ENCODE peak calls at places on chromosomes 5 and 9, in eight cellular contexts. C, M, K, R, Z, T, A and J are unnamed samples.

GRCh38 chr9:99176527-99177013 is 45.2 kb downstream of the ALG2 start:
- DNase-seq in C (peak), M (no peak), K (no peak), R (no peak), Z (no peak), T (no peak), A (no peak), J (no peak)

GRCh38 chr9:20009606-20010005 is 220.8 kb upstream of the SLC24A2 start:
- DNase-seq in C (no peak), M (no peak), K (no peak), R (no peak), Z (no peak), T (no peak), A (no peak), J (no peak)

GRCh38 chr5:166594552-166594951 is 1696.9 kb upstream of the WWC1 start:
- DNase-seq in C (no peak), M (no peak), K (no peak), R (no peak), Z (no peak), T (no peak), A (no peak), J (no peak)

GRCh38 chr5:134003957-134004625 is 684 bp downstream of the VDAC1 start:
- DNase-seq in C (peak), M (peak), K (peak), R (peak), Z (no peak), T (peak), A (peak), J (no peak)

GRCh38 chr9:26066237-26066636 is 388.0 kb upstream of the TUSC1 start:
- DNase-seq in C (no peak), M (no peak), K (no peak), R (no peak), Z (no peak), T (no peak), A (no peak), J (no peak)

GRCh38 chr9:88072831-88073365 is 65.4 kb downstream of the SPATA31C2 start:
- DNase-seq in C (no peak), M (no peak), K (no peak), R (no peak), Z (no peak), T (no peak), A (no peak), J (no peak)

GRCh38 chr5:105581988-105582690 is 2019.5 kb upstream of the NUDT12 start:
- DNase-seq in C (peak), M (no peak), K (no peak), R (no peak), Z (no peak), T (no peak), A (no peak), J (no peak)

GRCh38 chr5:40689442-40689841 is 9.7 kb downstream of the PTGER4 start:
- DNase-seq in C (no peak), M (no peak), K (no peak), R (no peak), Z (peak), T (peak), A (peak), J (peak)

GRCh38 chr5:117812866-117813265 is 1175.5 kb downstream of the DTWD2 start:
- DNase-seq in C (no peak), M (no peak), K (no peak), R (no peak), Z (no peak), T (no peak), A (no peak), J (no peak)

GRCh38 chr5:14125262-14125661 is 17.9 kb upstream of the TRIO start:
- DNase-seq in C (no peak), M (no peak), K (no peak), R (no peak), Z (no peak), T (no peak), A (no peak), J (no peak)

GRCh38 chr5:127518319-127518621 is 830 bp downstream of the PRRC1 start:
- DNase-seq in C (no peak), M (no peak), K (no peak), R (peak), Z (no peak), T (peak), A (peak), J (peak)

GRCh38 chr9:138043061-138043410 is 165.5 kb downstream of the CACNA1B start:
- DNase-seq in C (no peak), M (no peak), K (peak), R (no peak), Z (no peak), T (no peak), A (no peak), J (no peak)

GRCh38 chr9:82188817-82189216 is 200.2 kb downstream of the SPATA31D1 start:
- DNase-seq in C (no peak), M (no peak), K (no peak), R (peak), Z (no peak), T (no peak), A (no peak), J (no peak)

GRCh38 chr5:160451281-160451680 is 29.6 kb downstream of the PTTG1 start:
- DNase-seq in C (no peak), M (no peak), K (no peak), R (no peak), Z (no peak), T (no peak), A (peak), J (peak)

GRCh38 chr9:108270041-108270440 is 585.7 kb downstream of the ACTL7B start:
- DNase-seq in C (no peak), M (no peak), K (no peak), R (no peak), Z (no peak), T (peak), A (peak), J (no peak)

GRCh38 chr9:127629468-127630081 is 17.5 kb downstream of the STXBP1 start:
- DNase-seq in C (no peak), M (no peak), K (peak), R (no peak), Z (no peak), T (peak), A (no peak), J (no peak)

GRCh38 chr9:23551171-23551795 is 274.8 kb downstream of the ELAVL2 start:
- DNase-seq in C (no peak), M (no peak), K (no peak), R (no peak), Z (no peak), T (no peak), A (no peak), J (no peak)

GRCh38 chr9:2622361-2623045 is 916 bp downstream of the VLDLR start:
- DNase-seq in C (peak), M (peak), K (peak), R (no peak), Z (peak), T (no peak), A (peak), J (peak)

GRCh38 chr5:115262066-115262404 is 642 bp downstream of the PGGT1B start:
- DNase-seq in C (no peak), M (peak), K (no peak), R (no peak), Z (peak), T (peak), A (peak), J (peak)

GRCh38 chr9:10875752-10876151 is 262.9 kb upstream of the PTPRD start:
- DNase-seq in C (no peak), M (no peak), K (no peak), R (no peak), Z (no peak), T (peak), A (peak), J (peak)

GRCh38 chr5:157484768-157485167 is 24.8 kb downstream of the NIPAL4 start:
- DNase-seq in C (no peak), M (peak), K (no peak), R (peak), Z (no peak), T (no peak), A (peak), J (peak)

GRCh38 chr9:82147798-82148440 is 159.3 kb downstream of the SPATA31D1 start:
- DNase-seq in C (no peak), M (no peak), K (no peak), R (no peak), Z (no peak), T (no peak), A (peak), J (no peak)

GRCh38 chr5:150488519-150489357 is 19.2 kb upstream of the NDST1 start:
- DNase-seq in C (no peak), M (peak), K (peak), R (peak), Z (no peak), T (peak), A (peak), J (peak)

GRCh38 chr5:175246242-175246891 is 197.6 kb downstream of the DRD1 start:
- DNase-seq in C (no peak), M (no peak), K (no peak), R (no peak), Z (peak), T (peak), A (peak), J (peak)

GRCh38 chr5:159463590-159464321 is 133.5 kb upstream of the IL12B start:
- DNase-seq in C (no peak), M (no peak), K (no peak), R (no peak), Z (peak), T (peak), A (peak), J (peak)

GRCh38 chr9:70165006-70165602 is 93.7 kb upstream of the SMC5 start:
- DNase-seq in C (no peak), M (no peak), K (no peak), R (no peak), Z (no peak), T (no peak), A (no peak), J (no peak)

GRCh38 chr9:69768101-69768500 is 8.3 kb upstream of the PTAR1 start:
- DNase-seq in C (no peak), M (no peak), K (no peak), R (no peak), Z (no peak), T (no peak), A (peak), J (peak)

GRCh38 chr5:104247260-104247659 is 684.7 kb upstream of the NUDT12 start:
- DNase-seq in C (no peak), M (no peak), K (no peak), R (no peak), Z (no peak), T (no peak), A (no peak), J (no peak)

GRCh38 chr5:146565764-146566163 is 49.8 kb upstream of the GPR151 start:
- DNase-seq in C (peak), M (peak), K (no peak), R (peak), Z (peak), T (peak), A (peak), J (peak)

GRCh38 chr9:124297553-124297905 is 39.8 kb downstream of the NEK6 start:
- DNase-seq in C (no peak), M (no peak), K (peak), R (no peak), Z (peak), T (peak), A (peak), J (peak)

GRCh38 chr9:123396007-123396511 is 40.1 kb downstream of the CRB2 start:
- DNase-seq in C (no peak), M (no peak), K (no peak), R (no peak), Z (no peak), T (no peak), A (no peak), J (no peak)

GRCh38 chr5:127963931-127964330 is 119.6 kb upstream of the SLC12A2 start:
- DNase-seq in C (no peak), M (no peak), K (no peak), R (no peak), Z (no peak), T (peak), A (no peak), J (peak)

GRCh38 chr5:57676228-57677098 is 193.9 kb upstream of the ACTBL2 start:
- DNase-seq in C (peak), M (no peak), K (no peak), R (no peak), Z (no peak), T (peak), A (peak), J (peak)

GRCh38 chr9:99109522-99109921 is 4.6 kb downstream of the TGFBR1 start:
- DNase-seq in C (no peak), M (peak), K (no peak), R (no peak), Z (no peak), T (no peak), A (peak), J (peak)

DNA sequence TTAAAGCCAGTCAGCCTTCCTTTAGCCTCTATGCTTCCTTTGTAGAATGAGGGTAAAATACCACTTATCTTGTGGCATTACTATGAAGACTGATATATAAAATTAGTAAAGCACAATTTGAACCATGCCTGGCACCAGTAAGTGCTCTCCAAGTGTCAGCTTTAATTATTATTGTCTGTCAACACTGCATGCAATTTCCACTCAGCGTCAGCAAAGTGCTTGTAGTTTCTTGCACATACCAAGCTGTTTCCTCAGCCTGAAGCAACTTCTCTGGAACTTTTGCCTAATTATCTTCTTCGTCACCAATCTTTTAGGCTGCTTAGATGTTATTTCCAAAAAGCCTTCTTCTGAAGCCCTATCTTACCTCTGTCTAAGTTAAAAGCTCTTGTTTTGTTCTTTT is 177.3 kb downstream of the CDC42SE2 start:
- DNase-seq in C (no peak), M (no peak), K (no peak), R (no peak), Z (no peak), T (no peak), A (no peak), J (no peak)
- TF ChIP-seq CTCF in C (no peak), M (no peak), K (no peak), R (no peak), Z (no peak), T (no peak), A (no peak), J (no peak)

GRCh38 chr9:89363921-89364663 is 45.8 kb downstream of the SECISBP2 start:
- DNase-seq in C (no peak), M (no peak), K (no peak), R (no peak), Z (no peak), T (no peak), A (no peak), J (no peak)
- H3K4me3 ChIP-seq in C (no peak), M (no peak), K (no peak), R (no peak), Z (no peak), T (no peak), A (no peak), J (no peak)

GRCh38 chr5:168734119-168734518 is 155.0 kb upstream of the PANK3 start:
- DNase-seq in C (no peak), M (no peak), K (no peak), R (no peak), Z (no peak), T (no peak), A (no peak), J (no peak)
- TF ChIP-seq CTCF in C (no peak), M (no peak), K (no peak), R (no peak), Z (no peak), T (no peak), A (no peak), J (no peak)

GRCh38 chr5:16702964-16703363 is 86.2 kb upstream of the RETREG1 start:
- DNase-seq in C (no peak), M (no peak), K (no peak), R (no peak), Z (no peak), T (no peak), A (no peak), J (no peak)
- H3K4me3 ChIP-seq in C (no peak), M (no peak), K (no peak), R (no peak), Z (no peak), T (no peak), A (no peak), J (no peak)

DNA sequence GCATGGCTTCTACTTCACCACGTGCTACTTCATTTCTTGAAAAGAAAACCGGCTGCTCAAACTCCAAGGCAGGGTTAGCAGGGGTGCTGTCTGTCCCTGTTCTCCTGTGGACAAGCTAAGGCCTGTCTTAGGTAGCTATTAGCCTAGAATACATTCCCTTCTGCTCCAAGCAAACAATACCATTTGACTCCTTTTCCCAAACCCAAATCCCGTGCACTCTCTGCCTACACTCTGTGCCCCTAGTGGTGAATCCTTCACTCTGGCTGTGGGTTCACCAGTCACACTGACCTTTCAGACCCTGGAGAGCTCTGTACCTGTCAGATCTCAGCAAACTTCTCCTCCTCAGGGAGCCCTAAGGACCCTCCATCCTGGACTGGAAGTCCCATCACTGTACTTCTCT is 211.6 kb downstream of the SLIT3 start:
- DNase-seq in C (no peak), M (no peak), K (no peak), R (no peak), Z (no peak), T (no peak), A (no peak), J (no peak)
- TF ChIP-seq CTCF in C (no peak), M (no peak), K (no peak), R (peak), Z (no peak), T (no peak), A (no peak), J (no peak)

GRCh38 chr5:72167790-72168189 is 60.5 kb downstream of the MAP1B start:
- DNase-seq in C (no peak), M (no peak), K (peak), R (no peak), Z (no peak), T (no peak), A (peak), J (peak)

GRCh38 chr5:72167257-72167656 is 60.0 kb downstream of the MAP1B start:
- DNase-seq in C (no peak), M (no peak), K (no peak), R (no peak), Z (no peak), T (no peak), A (no peak), J (no peak)

GRCh38 chr5:72163349-72163983 is 56.2 kb downstream of the MAP1B start:
- DNase-seq in C (no peak), M (no peak), K (no peak), R (no peak), Z (no peak), T (no peak), A (peak), J (no peak)

GRCh38 chr5:72170101-72170500 is 62.8 kb downstream of the MAP1B start:
- DNase-seq in C (no peak), M (no peak), K (no peak), R (no peak), Z (no peak), T (no peak), A (peak), J (peak)

GRCh38 chr5:72166070-72166979 is 59.0 kb downstream of the MAP1B start:
- DNase-seq in C (peak), M (no peak), K (peak), R (no peak), Z (no peak), T (peak), A (peak), J (peak)
- H3K4me3 ChIP-seq in C (peak), M (no peak), K (peak), R (no peak), Z (no peak), T (no peak), A (no peak), J (no peak)

GRCh38 chr9:13447551-13448422 is 168.3 kb upstream of the MPDZ start:
- DNase-seq in C (no peak), M (no peak), K (no peak), R (no peak), Z (no peak), T (no peak), A (peak), J (peak)

GRCh38 chr9:13445123-13445522 is 165.6 kb upstream of the MPDZ start:
- DNase-seq in C (no peak), M (no peak), K (no peak), R (no peak), Z (no peak), T (no peak), A (peak), J (peak)

GRCh38 chr9:13448482-13448881 is 169.0 kb upstream of the MPDZ start:
- DNase-seq in C (no peak), M (no peak), K (no peak), R (no peak), Z (no peak), T (no peak), A (no peak), J (no peak)

GRCh38 chr9:13446261-13446660 is 166.8 kb upstream of the MPDZ start:
- DNase-seq in C (no peak), M (no peak), K (no peak), R (no peak), Z (no peak), T (no peak), A (no peak), J (no peak)

DNA sequence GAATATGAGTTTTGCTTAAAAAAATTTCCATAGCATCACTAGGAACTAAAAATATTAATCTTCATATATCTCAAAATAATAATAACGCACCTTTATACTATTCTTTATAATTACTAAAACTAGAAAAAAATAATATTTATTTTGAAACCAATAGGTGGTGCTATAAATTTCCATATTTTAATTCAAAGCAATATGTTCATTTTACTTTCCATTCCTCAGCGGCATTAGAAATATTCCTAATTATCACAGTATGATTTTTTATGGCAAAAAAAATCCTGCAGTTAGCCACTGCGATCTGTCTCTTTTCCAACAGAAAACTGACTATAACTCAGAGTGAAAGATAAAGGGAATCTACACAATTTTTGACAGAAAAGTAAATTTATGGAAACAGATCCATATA is 167.4 kb upstream of the MPDZ start:
- DNase-seq in C (no peak), M (no peak), K (no peak), R (no peak), Z (no peak), T (no peak), A (peak), J (peak)
- TF ChIP-seq CTCF in C (peak), M (no peak), K (no peak), R (peak), Z (peak), T (peak), A (no peak), J (peak)

GRCh38 chr5:90641528-90641927 is 82.9 kb downstream of the ADGRV1 start:
- DNase-seq in C (no peak), M (no peak), K (no peak), R (no peak), Z (no peak), T (no peak), A (no peak), J (no peak)

GRCh38 chr5:90644132-90644531 is 85.5 kb downstream of the ADGRV1 start:
- DNase-seq in C (no peak), M (no peak), K (no peak), R (no peak), Z (no peak), T (no peak), A (no peak), J (no peak)

GRCh38 chr5:90640484-90641059 is 82.0 kb downstream of the ADGRV1 start:
- DNase-seq in C (no peak), M (no peak), K (no peak), R (no peak), Z (no peak), T (peak), A (no peak), J (no peak)

GRCh38 chr5:90645024-90645610 is 86.5 kb downstream of the ADGRV1 start:
- DNase-seq in C (no peak), M (no peak), K (no peak), R (no peak), Z (no peak), T (peak), A (no peak), J (no peak)

DNA sequence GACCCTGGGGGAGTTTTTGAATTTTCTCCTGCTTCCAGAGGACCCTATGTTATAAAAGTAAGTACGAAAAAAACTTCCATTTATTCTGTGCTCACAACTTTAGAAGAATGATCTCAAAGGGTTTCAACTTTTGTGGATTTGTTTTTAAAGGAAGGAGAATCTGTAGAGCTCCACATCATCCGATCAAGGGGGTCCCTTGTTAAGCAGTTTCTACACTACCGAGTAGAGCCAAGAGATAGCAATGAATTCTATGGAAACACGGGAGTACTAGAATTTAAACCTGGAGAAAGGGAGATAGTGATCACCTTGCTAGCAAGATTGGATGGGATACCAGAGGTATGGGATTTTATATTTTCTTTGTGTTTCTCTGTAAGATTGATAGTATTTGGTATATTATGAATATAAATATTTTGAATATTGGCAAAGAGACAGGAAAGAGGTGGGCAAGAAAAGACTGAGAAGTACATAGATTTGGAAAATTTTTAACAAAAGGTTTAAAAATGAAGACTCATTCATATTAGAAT is 84.2 kb downstream of the ADGRV1 start:
- DNase-seq in C (no peak), M (no peak), K (no peak), R (no peak), Z (no peak), T (no peak), A (no peak), J (no peak)
- H3K4me3 ChIP-seq in C (no peak), M (no peak), K (no peak), R (no peak), Z (no peak), T (no peak), A (no peak), J (no peak)